ENCODE peak calls at places on chromosome 12, in seven cellular contexts. R is tibial nerve, O is stomach, B is mesendoderm, I is PC-3, M is heart left ventricle, L is body of pancreas. U is an unnamed sample.
A peak's percentile ranks its signal among the peaks of the same experiment; 100 is the strongest.

GRCh38 chr12:105480162-105480561 is 149.7 kb downstream of the C12orf75 start:
- DNase-seq in R (no peak), O (no peak), B (peak; percentile 65), I (peak; percentile 15), M (no peak), L (no peak), U (no peak)

GRCh38 chr12:1826867-1827705 is 6.7 kb downstream of the LRTM2 start:
- DNase-seq in R (no peak), O (no peak), B (no peak), I (no peak), M (peak; percentile 44), L (no peak), U (no peak)

GRCh38 chr12:130097798-130098255 is 64.4 kb upstream of the FZD10 start:
- DNase-seq in R (no peak), O (no peak), B (peak; percentile 75), I (peak; percentile 13), M (no peak), L (no peak), U (no peak)

GRCh38 chr12:78759387-78759786 is 105.2 kb upstream of the SYT1 start:
- DNase-seq in R (no peak), O (no peak), B (peak; percentile 42), I (peak; percentile 15), M (no peak), L (no peak), U (no peak)

GRCh38 chr12:3107071-3107583 is 29.9 kb downstream of the TSPAN9 start:
- DNase-seq in R (no peak), O (no peak), B (peak; percentile 73), I (no peak), M (no peak), L (no peak), U (no peak)

GRCh38 chr12:131793623-131794022 is 34.6 kb upstream of the MMP17 start:
- DNase-seq in R (no peak), O (no peak), B (peak; percentile 41), I (no peak), M (no peak), L (no peak), U (no peak)

GRCh38 chr12:105573574-105573973 is 243.1 kb downstream of the C12orf75 start:
- DNase-seq in R (no peak), O (no peak), B (no peak), I (no peak), M (no peak), L (no peak), U (no peak)

GRCh38 chr12:79143803-79144202 is 279.2 kb downstream of the SYT1 start:
- DNase-seq in R (no peak), O (no peak), B (no peak), I (no peak), M (no peak), L (no peak), U (no peak)

GRCh38 chr12:63499567-63499966 is 168.7 kb downstream of the DPY19L2 start:
- DNase-seq in R (no peak), O (no peak), B (no peak), I (no peak), M (no peak), L (no peak), U (no peak)

GRCh38 chr12:115790526-115790925 is 487.0 kb downstream of the MED13L start:
- DNase-seq in R (no peak), O (no peak), B (no peak), I (no peak), M (no peak), L (no peak), U (no peak)

GRCh38 chr12:55983229-55983849 is 9.5 kb downstream of the RAB5B start:
- DNase-seq in R (no peak), O (no peak), B (no peak), I (no peak), M (no peak), L (no peak), U (no peak)

GRCh38 chr12:104142543-104142942 is 4.5 kb upstream of the NFYB start:
- DNase-seq in R (no peak), O (no peak), B (no peak), I (no peak), M (no peak), L (no peak), U (no peak)

GRCh38 chr12:115413626-115414025 is 729.7 kb upstream of the TBX3 start:
- DNase-seq in R (no peak), O (no peak), B (peak; percentile 63), I (no peak), M (no peak), L (no peak), U (no peak)

GRCh38 chr12:72346331-72346944 is 74.3 kb downstream of the TRHDE start:
- DNase-seq in R (peak; percentile 21), O (peak; percentile 31), B (peak; percentile 90), I (peak; percentile 93), M (no peak), L (peak; percentile 86), U (no peak)

GRCh38 chr12:123134265-123134664 is 16.6 kb downstream of the PITPNM2 start:
- DNase-seq in R (no peak), O (no peak), B (no peak), I (peak; percentile 46), M (no peak), L (no peak), U (no peak)

GRCh38 chr12:74890237-74890599 is 319.4 kb downstream of the KCNC2 start:
- DNase-seq in R (no peak), O (no peak), B (peak; percentile 72), I (peak; percentile 95), M (no peak), L (peak; percentile 35), U (no peak)

GRCh38 chr12:54050479-54050805 is 3.2 kb upstream of the HOXC4 start:
- DNase-seq in R (no peak), O (no peak), B (no peak), I (no peak), M (no peak), L (no peak), U (no peak)

GRCh38 chr12:48980389-48980952 is 2.3 kb downstream of the WNT1 start:
- DNase-seq in R (no peak), O (no peak), B (peak; percentile 82), I (peak; percentile 16), M (no peak), L (no peak), U (no peak)

GRCh38 chr12:95548539-95549391 is 2.5 kb downstream of the USP44 start:
- DNase-seq in R (peak; percentile 32), O (peak; percentile 48), B (peak; percentile 48), I (no peak), M (no peak), L (peak; percentile 67), U (no peak)

GRCh38 chr12:95551305-95551704 is at the start of gene USP44:
- DNase-seq in R (no peak), O (no peak), B (peak; percentile 51), I (no peak), M (no peak), L (no peak), U (no peak)

GRCh38 chr12:95548056-95548538 is 3.2 kb downstream of the USP44 start:
- DNase-seq in R (no peak), O (peak; percentile 29), B (peak; percentile 74), I (no peak), M (no peak), L (peak; percentile 39), U (no peak)

GRCh38 chr12:95547522-95548055 is 3.7 kb downstream of the USP44 start:
- DNase-seq in R (no peak), O (no peak), B (peak; percentile 81), I (no peak), M (no peak), L (peak; percentile 52), U (no peak)

DNA sequence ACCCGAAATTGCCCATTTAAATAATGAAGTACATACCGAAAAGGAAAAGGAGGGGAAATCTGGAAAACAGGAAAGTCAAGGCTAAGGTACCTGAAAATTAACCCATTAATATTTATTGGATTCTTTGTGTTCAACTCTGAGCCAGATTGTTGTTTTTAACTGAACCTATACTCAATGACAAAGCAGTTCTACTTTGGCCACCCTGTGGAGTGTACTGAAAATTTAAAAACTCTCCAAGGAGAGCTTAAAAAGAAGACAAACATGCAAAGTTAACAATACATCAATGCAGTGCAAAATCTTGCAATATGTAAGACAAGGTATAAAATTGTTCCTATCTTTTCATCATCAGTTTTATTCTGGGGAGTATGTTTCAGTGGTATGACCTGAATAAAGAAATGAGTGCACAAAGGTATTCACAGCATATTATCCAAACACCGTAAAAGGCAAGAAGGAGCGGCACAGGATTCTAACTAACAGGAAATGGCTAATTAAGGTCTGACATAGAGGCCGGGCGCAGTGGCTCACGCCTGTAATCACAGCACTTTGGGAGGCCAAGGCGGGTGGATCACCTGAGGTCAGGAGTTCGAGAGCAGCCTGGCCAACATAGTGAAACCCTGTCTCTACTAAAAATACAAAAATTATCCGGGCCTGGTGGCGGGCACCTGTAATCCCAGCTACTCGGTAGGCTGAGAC is 1.7 kb downstream of the USP44 start:
- DNase-seq in R (no peak), O (no peak), B (peak; percentile 59), I (no peak), M (no peak), L (no peak), U (no peak)
- H3K4me3 ChIP-seq in R (peak overlapping the region; percentile 85), O (peak overlapping the region; percentile 87), B (no peak overlapping the region), I (no peak overlapping the region), M (no peak overlapping the region), L (no peak overlapping the region), U (peak overlapping the region; percentile 67)

DNA sequence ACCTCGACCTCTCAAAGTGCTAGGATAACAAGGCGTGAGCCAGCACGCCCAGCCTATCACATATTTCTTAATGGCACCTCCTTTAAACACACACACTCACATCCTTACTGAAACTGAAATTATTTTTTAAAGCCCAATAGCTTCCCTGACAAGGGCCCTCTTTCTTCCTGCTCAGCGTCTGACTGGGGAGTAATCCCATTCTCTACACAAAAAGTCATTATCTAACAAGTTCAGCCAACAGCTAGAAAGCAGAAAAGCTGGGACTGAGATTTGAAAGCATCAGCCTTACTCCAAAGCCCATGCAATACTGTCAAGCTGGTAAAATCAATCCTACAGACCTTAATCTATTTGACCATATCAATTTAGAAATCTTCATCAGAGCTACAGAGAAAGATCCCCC is 10.0 kb upstream of the AICDA start:
- DNase-seq in R (no peak), O (no peak), B (no peak), I (no peak), M (no peak), L (no peak), U (no peak)
- H3K4me1 ChIP-seq in R (no peaks in the 10 kb centered on the region), O (no peaks in the 10 kb centered on the region), B (no peaks in the 10 kb centered on the region), I (no peaks in the 10 kb centered on the region), M (no peaks in the 10 kb centered on the region), L (no peaks in the 10 kb centered on the region), U (no peaks in the 10 kb centered on the region)

GRCh38 chr12:6536894-6537579 is 2.7 kb downstream of the GAPDH start:
- DNase-seq in R (no peak), O (no peak), B (peak; percentile 8), I (no peak), M (no peak), L (no peak), U (no peak)
- H3K4me3 ChIP-seq in R (no peak overlapping the region), O (no peak overlapping the region), B (no peak overlapping the region), I (peak overlapping the region; percentile 97), M (no peak overlapping the region), L (no peak overlapping the region), U (no peak overlapping the region)

GRCh38 chr12:124422570-124423523 is 128.0 kb downstream of the RFLNA start:
- DNase-seq in R (peak; percentile 95), O (peak; percentile 92), B (no peak), I (peak; percentile 91), M (peak; percentile 94), L (peak; percentile 85), U (peak; percentile 96)
- H3K4me1 ChIP-seq in R (peaks cover 3% of the 10 kb centered on the region), O (peaks cover 57% of the 10 kb centered on the region), B (no peaks in the 10 kb centered on the region), I (peaks cover 31% of the 10 kb centered on the region), M (peaks cover 57% of the 10 kb centered on the region), L (peaks cover 32% of the 10 kb centered on the region), U (peaks cover 71% of the 10 kb centered on the region)

GRCh38 chr12:127381043-127381668 is 885.8 kb upstream of the TMEM132C start:
- DNase-seq in R (no peak), O (peak; percentile 60), B (peak; percentile 79), I (peak; percentile 85), M (no peak), L (peak; percentile 13), U (no peak)
- H3K4me3 ChIP-seq in R (no peak overlapping the region), O (peak overlapping the region; percentile 20), B (no peak overlapping the region), I (peak overlapping the region; percentile 65), M (no peak overlapping the region), L (no peak overlapping the region), U (no peak overlapping the region)

GRCh38 chr12:53049582-53050318 is at the start of gene TNS2:
- DNase-seq in R (peak; percentile 87), O (peak; percentile 76), B (peak; percentile 93), I (peak; percentile 61), M (peak; percentile 89), L (peak; percentile 78), U (peak; percentile 95)
- H3K4me1 ChIP-seq in R (peaks cover 4% of the 10 kb centered on the region), O (peaks cover 94% of the 10 kb centered on the region), B (peaks cover 42% of the 10 kb centered on the region), I (peaks cover 74% of the 10 kb centered on the region), M (peaks cover 91% of the 10 kb centered on the region), L (peaks cover 91% of the 10 kb centered on the region), U (peaks cover 90% of the 10 kb centered on the region)

U was measured in right atrium auricular region.